ENCODE peak calls at places on chromosome X, in nine cellular contexts. One of them, this sample, is unnamed.

GRCh38 chrX:154040307-154040756 is 20.6 kb upstream of the IRAK1 start:
- DNase-seq in heart left ventricle: no peak
- DNase-seq in HCT116: no peak
- DNase-seq in testis: no peak
- DNase-seq in CD8-positive, alpha-beta T cell: no peak
- DNase-seq in adrenal gland: no peak
- DNase-seq in ascending aorta: no peak
- DNase-seq in PC-3: no peak
- DNase-seq in breast epithelium: no peak
- DNase-seq in this sample: peak

GRCh38 chrX:41761702-41762101 is 37.7 kb downstream of the GPR82 start:
- DNase-seq in heart left ventricle: no peak
- DNase-seq in HCT116: no peak
- DNase-seq in testis: no peak
- DNase-seq in CD8-positive, alpha-beta T cell: no peak
- DNase-seq in adrenal gland: no peak
- DNase-seq in ascending aorta: no peak
- DNase-seq in PC-3: peak
- DNase-seq in breast epithelium: no peak
- DNase-seq in this sample: no peak

GRCh38 chrX:118847676-118848075 is 24.1 kb downstream of the ZCCHC12 start:
- DNase-seq in heart left ventricle: no peak
- DNase-seq in HCT116: peak
- DNase-seq in testis: no peak
- DNase-seq in CD8-positive, alpha-beta T cell: no peak
- DNase-seq in adrenal gland: no peak
- DNase-seq in ascending aorta: no peak
- DNase-seq in PC-3: peak
- DNase-seq in breast epithelium: no peak
- DNase-seq in this sample: peak

GRCh38 chrX:77446840-77447239 is 349 bp upstream of the FGF16 start:
- DNase-seq in heart left ventricle: no peak
- DNase-seq in HCT116: no peak
- DNase-seq in testis: no peak
- DNase-seq in CD8-positive, alpha-beta T cell: no peak
- DNase-seq in adrenal gland: no peak
- DNase-seq in ascending aorta: no peak
- DNase-seq in PC-3: no peak
- DNase-seq in breast epithelium: no peak
- DNase-seq in this sample: no peak

GRCh38 chrX:7133036-7133412 is 14.5 kb upstream of the STS start:
- DNase-seq in heart left ventricle: peak
- DNase-seq in HCT116: no peak
- DNase-seq in testis: no peak
- DNase-seq in CD8-positive, alpha-beta T cell: no peak
- DNase-seq in adrenal gland: peak
- DNase-seq in ascending aorta: no peak
- DNase-seq in PC-3: no peak
- DNase-seq in breast epithelium: no peak
- DNase-seq in this sample: no peak

GRCh38 chrX:118418811-118419251 is 72.9 kb downstream of the WDR44 start:
- DNase-seq in heart left ventricle: no peak
- DNase-seq in HCT116: no peak
- DNase-seq in testis: no peak
- DNase-seq in CD8-positive, alpha-beta T cell: no peak
- DNase-seq in adrenal gland: no peak
- DNase-seq in ascending aorta: no peak
- DNase-seq in PC-3: no peak
- DNase-seq in breast epithelium: no peak
- DNase-seq in this sample: no peak

GRCh38 chrX:115337735-115338134 is 48.2 kb downstream of the LUZP4 start:
- DNase-seq in heart left ventricle: peak
- DNase-seq in HCT116: no peak
- DNase-seq in testis: no peak
- DNase-seq in CD8-positive, alpha-beta T cell: no peak
- DNase-seq in adrenal gland: peak
- DNase-seq in ascending aorta: no peak
- DNase-seq in PC-3: no peak
- DNase-seq in breast epithelium: no peak
- DNase-seq in this sample: no peak

GRCh38 chrX:78327370-78328048 is at the start of gene CYSLTR1:
- DNase-seq in heart left ventricle: no peak
- DNase-seq in HCT116: no peak
- DNase-seq in testis: no peak
- DNase-seq in CD8-positive, alpha-beta T cell: no peak
- DNase-seq in adrenal gland: peak
- DNase-seq in ascending aorta: no peak
- DNase-seq in PC-3: no peak
- DNase-seq in breast epithelium: no peak
- DNase-seq in this sample: no peak

GRCh38 chrX:134177527-134177926 is 59.5 kb upstream of the CCDC160 start:
- DNase-seq in heart left ventricle: no peak
- DNase-seq in HCT116: no peak
- DNase-seq in testis: no peak
- DNase-seq in CD8-positive, alpha-beta T cell: no peak
- DNase-seq in adrenal gland: no peak
- DNase-seq in ascending aorta: no peak
- DNase-seq in PC-3: no peak
- DNase-seq in breast epithelium: no peak
- DNase-seq in this sample: no peak
- H3K27ac ChIP-seq in heart left ventricle: no peak
- H3K27ac ChIP-seq in HCT116: no peak
- H3K27ac ChIP-seq in testis: no peak
- H3K27ac ChIP-seq in CD8-positive, alpha-beta T cell: no peak
- H3K27ac ChIP-seq in adrenal gland: no peak
- H3K27ac ChIP-seq in ascending aorta: no peak
- H3K27ac ChIP-seq in PC-3: no peak
- H3K27ac ChIP-seq in breast epithelium: no peak
- H3K27ac ChIP-seq in this sample: no peak

DNA sequence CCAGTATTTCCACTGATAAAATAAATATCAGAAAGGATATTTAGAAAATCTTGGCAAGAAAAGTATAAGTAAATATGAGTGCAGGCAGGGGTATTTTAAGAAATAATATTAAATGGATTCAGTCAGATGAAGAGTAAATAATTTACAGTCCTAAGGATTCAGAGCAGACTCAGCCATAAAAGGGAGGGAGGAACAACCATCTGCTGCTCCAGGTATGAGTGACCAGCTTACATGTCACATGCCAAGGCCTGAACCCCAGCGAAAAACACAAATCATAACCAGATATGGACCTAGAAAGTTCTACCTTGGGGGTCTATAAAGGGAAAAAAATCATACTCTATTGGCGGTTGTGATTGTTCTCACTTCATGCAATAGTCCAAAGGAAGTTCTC is 166.8 kb downstream of the COL4A6 start:
- DNase-seq in heart left ventricle: no peak
- DNase-seq in HCT116: no peak
- DNase-seq in testis: no peak
- DNase-seq in CD8-positive, alpha-beta T cell: no peak
- DNase-seq in adrenal gland: no peak
- DNase-seq in ascending aorta: no peak
- DNase-seq in PC-3: no peak
- DNase-seq in breast epithelium: no peak
- DNase-seq in this sample: no peak
- H3K27ac ChIP-seq in heart left ventricle: no peak
- H3K27ac ChIP-seq in HCT116: no peak
- H3K27ac ChIP-seq in testis: no peak
- H3K27ac ChIP-seq in CD8-positive, alpha-beta T cell: no peak
- H3K27ac ChIP-seq in adrenal gland: no peak
- H3K27ac ChIP-seq in ascending aorta: no peak
- H3K27ac ChIP-seq in PC-3: no peak
- H3K27ac ChIP-seq in breast epithelium: no peak
- H3K27ac ChIP-seq in this sample: no peak

GRCh38 chrX:14922437-14922836 is 49.2 kb downstream of the MOSPD2 start:
- DNase-seq in heart left ventricle: no peak
- DNase-seq in HCT116: no peak
- DNase-seq in testis: no peak
- DNase-seq in CD8-positive, alpha-beta T cell: no peak
- DNase-seq in adrenal gland: no peak
- DNase-seq in ascending aorta: no peak
- DNase-seq in PC-3: peak
- DNase-seq in breast epithelium: no peak
- DNase-seq in this sample: peak
- H3K27ac ChIP-seq in heart left ventricle: no peak
- H3K27ac ChIP-seq in HCT116: no peak
- H3K27ac ChIP-seq in testis: no peak
- H3K27ac ChIP-seq in CD8-positive, alpha-beta T cell: no peak
- H3K27ac ChIP-seq in adrenal gland: no peak
- H3K27ac ChIP-seq in ascending aorta: peak
- H3K27ac ChIP-seq in PC-3: no peak
- H3K27ac ChIP-seq in breast epithelium: no peak
- H3K27ac ChIP-seq in this sample: no peak

GRCh38 chrX:129359269-129359668 is 164.0 kb downstream of the SMARCA1 start:
- DNase-seq in heart left ventricle: no peak
- DNase-seq in HCT116: no peak
- DNase-seq in testis: no peak
- DNase-seq in CD8-positive, alpha-beta T cell: no peak
- DNase-seq in adrenal gland: no peak
- DNase-seq in ascending aorta: no peak
- DNase-seq in PC-3: peak
- DNase-seq in breast epithelium: no peak
- DNase-seq in this sample: peak

GRCh38 chrX:129361566-129361965 is 161.7 kb downstream of the SMARCA1 start:
- DNase-seq in heart left ventricle: no peak
- DNase-seq in HCT116: no peak
- DNase-seq in testis: no peak
- DNase-seq in CD8-positive, alpha-beta T cell: no peak
- DNase-seq in adrenal gland: no peak
- DNase-seq in ascending aorta: no peak
- DNase-seq in PC-3: no peak
- DNase-seq in breast epithelium: no peak
- DNase-seq in this sample: no peak

GRCh38 chrX:129360175-129360574 is 163.1 kb downstream of the SMARCA1 start:
- DNase-seq in heart left ventricle: no peak
- DNase-seq in HCT116: peak
- DNase-seq in testis: peak
- DNase-seq in CD8-positive, alpha-beta T cell: peak
- DNase-seq in adrenal gland: peak
- DNase-seq in ascending aorta: no peak
- DNase-seq in PC-3: peak
- DNase-seq in breast epithelium: no peak
- DNase-seq in this sample: peak
- H3K27ac ChIP-seq in heart left ventricle: no peak
- H3K27ac ChIP-seq in HCT116: no peak
- H3K27ac ChIP-seq in testis: no peak
- H3K27ac ChIP-seq in CD8-positive, alpha-beta T cell: no peak
- H3K27ac ChIP-seq in adrenal gland: no peak
- H3K27ac ChIP-seq in ascending aorta: no peak
- H3K27ac ChIP-seq in PC-3: no peak
- H3K27ac ChIP-seq in breast epithelium: no peak
- H3K27ac ChIP-seq in this sample: no peak

DNA sequence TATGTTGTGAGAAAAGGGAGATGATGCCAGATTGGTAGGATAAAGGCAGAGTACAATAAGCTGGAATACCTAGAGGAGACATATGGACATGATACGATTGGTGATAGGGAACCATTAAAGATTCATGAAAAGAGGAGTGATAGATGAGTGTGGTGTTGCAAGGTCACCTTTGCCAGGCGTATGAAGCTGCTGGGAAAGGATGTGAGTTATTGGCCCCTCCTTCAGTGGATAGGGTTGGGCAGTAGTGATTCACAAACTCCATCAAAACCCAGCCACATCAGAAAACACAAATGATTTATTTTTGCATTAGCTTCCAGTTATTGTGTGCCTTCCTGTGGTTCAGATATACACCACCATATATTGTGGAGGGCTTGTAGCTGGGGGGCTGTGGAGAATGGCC is 34.3 kb downstream of the TMEM164 start:
- DNase-seq in heart left ventricle: no peak
- DNase-seq in HCT116: no peak
- DNase-seq in testis: no peak
- DNase-seq in CD8-positive, alpha-beta T cell: no peak
- DNase-seq in adrenal gland: peak
- DNase-seq in ascending aorta: no peak
- DNase-seq in PC-3: peak
- DNase-seq in breast epithelium: no peak
- DNase-seq in this sample: peak
- H3K27ac ChIP-seq in heart left ventricle: no peak
- H3K27ac ChIP-seq in HCT116: no peak
- H3K27ac ChIP-seq in testis: no peak
- H3K27ac ChIP-seq in CD8-positive, alpha-beta T cell: no peak
- H3K27ac ChIP-seq in adrenal gland: no peak
- H3K27ac ChIP-seq in ascending aorta: no peak
- H3K27ac ChIP-seq in PC-3: no peak
- H3K27ac ChIP-seq in breast epithelium: no peak
- H3K27ac ChIP-seq in this sample: no peak

DNA sequence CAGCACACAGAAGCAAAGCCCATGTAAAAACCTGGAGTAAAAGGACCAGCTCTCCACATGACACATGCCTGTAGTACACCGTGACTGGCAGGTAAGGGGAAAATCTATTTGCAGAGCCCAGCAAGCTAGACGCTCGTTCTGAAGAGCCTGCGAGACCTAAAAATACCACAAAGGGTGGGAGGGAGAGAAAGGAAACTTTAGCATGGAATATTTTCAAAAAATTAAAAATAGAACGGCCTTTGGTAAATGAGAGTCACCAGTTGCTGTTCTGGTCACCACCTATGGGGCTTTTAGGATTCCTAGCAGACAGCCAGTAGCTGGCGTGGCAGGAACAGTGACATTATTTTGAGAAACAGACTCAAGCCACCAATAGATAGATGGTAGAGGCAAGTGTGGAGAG is 115.5 kb downstream of the MID1IP1 start:
- DNase-seq in heart left ventricle: no peak
- DNase-seq in HCT116: no peak
- DNase-seq in testis: no peak
- DNase-seq in CD8-positive, alpha-beta T cell: no peak
- DNase-seq in adrenal gland: no peak
- DNase-seq in ascending aorta: no peak
- DNase-seq in PC-3: no peak
- DNase-seq in breast epithelium: no peak
- DNase-seq in this sample: no peak
- H3K27ac ChIP-seq in heart left ventricle: peak
- H3K27ac ChIP-seq in HCT116: no peak
- H3K27ac ChIP-seq in testis: no peak
- H3K27ac ChIP-seq in CD8-positive, alpha-beta T cell: no peak
- H3K27ac ChIP-seq in adrenal gland: no peak
- H3K27ac ChIP-seq in ascending aorta: peak
- H3K27ac ChIP-seq in PC-3: no peak
- H3K27ac ChIP-seq in breast epithelium: no peak
- H3K27ac ChIP-seq in this sample: no peak

This sample was measured in RWPE1.